ENCODE peak calls at places on chromosomes 7 and 10, in ten cellular contexts. N, I, S, O, R, C, D, W, X and L are unnamed samples.

GRCh38 chr7:41478187-41478586 is 224.7 kb downstream of the INHBA start:
- DNase-seq in N (no peak), I (no peak), S (no peak), O (peak), R (no peak), C (no peak), D (no peak), W (no peak), X (no peak), L (no peak)

GRCh38 chr7:90613088-90613498 is 17.0 kb downstream of the CDK14 start:
- DNase-seq in N (peak), I (no peak), S (no peak), O (peak), R (peak), C (peak), D (no peak), W (no peak), X (peak), L (no peak)

GRCh38 chr10:62961951-62962523 is 145.9 kb upstream of the EGR2 start:
- DNase-seq in N (no peak), I (no peak), S (no peak), O (peak), R (no peak), C (no peak), D (no peak), W (no peak), X (no peak), L (no peak)

GRCh38 chr7:80869385-80869784 is 49.5 kb downstream of the SEMA3C start:
- DNase-seq in N (no peak), I (no peak), S (no peak), O (no peak), R (no peak), C (no peak), D (no peak), W (no peak), X (no peak), L (no peak)

GRCh38 chr7:94439893-94440381 is 45.2 kb downstream of the COL1A2 start:
- DNase-seq in N (no peak), I (no peak), S (no peak), O (peak), R (no peak), C (no peak), D (no peak), W (no peak), X (no peak), L (no peak)

GRCh38 chr10:124708922-124709520 is 35.2 kb downstream of the FAM53B start:
- DNase-seq in N (no peak), I (peak), S (no peak), O (no peak), R (no peak), C (no peak), D (no peak), W (no peak), X (no peak), L (no peak)

GRCh38 chr7:45021604-45022296 is 21.7 kb downstream of the CCM2 start:
- DNase-seq in N (peak), I (no peak), S (no peak), O (no peak), R (peak), C (peak), D (no peak), W (no peak), X (peak), L (no peak)

GRCh38 chr7:133015879-133016278 is 66.0 kb downstream of the CHCHD3 start:
- DNase-seq in N (no peak), I (no peak), S (no peak), O (no peak), R (no peak), C (no peak), D (no peak), W (no peak), X (peak), L (no peak)

GRCh38 chr7:134702366-134703240 is 56.0 kb downstream of the BPGM start:
- DNase-seq in N (no peak), I (no peak), S (no peak), O (no peak), R (no peak), C (no peak), D (no peak), W (peak), X (no peak), L (no peak)

GRCh38 chr10:69382382-69383117 is 34.2 kb downstream of the TACR2 start:
- DNase-seq in N (no peak), I (no peak), S (no peak), O (peak), R (no peak), C (no peak), D (no peak), W (no peak), X (peak), L (no peak)

GRCh38 chr10:44369851-44370250 is 15.0 kb downstream of the CXCL12 start:
- DNase-seq in N (no peak), I (no peak), S (no peak), O (peak), R (no peak), C (no peak), D (no peak), W (no peak), X (no peak), L (no peak)

GRCh38 chr7:1052031-1052818 is 7.9 kb downstream of the GPR146 start:
- DNase-seq in N (no peak), I (no peak), S (peak), O (no peak), R (no peak), C (no peak), D (no peak), W (no peak), X (no peak), L (no peak)

GRCh38 chr10:80755893-80756292 is 218.2 kb downstream of the SH2D4B start:
- DNase-seq in N (no peak), I (no peak), S (no peak), O (no peak), R (no peak), C (no peak), D (no peak), W (no peak), X (no peak), L (no peak)

GRCh38 chr10:77925410-77925794 is 1.2 kb downstream of the DLG5 start:
- DNase-seq in N (no peak), I (no peak), S (no peak), O (peak), R (no peak), C (no peak), D (no peak), W (no peak), X (peak), L (no peak)

GRCh38 chr7:64307254-64308018 is 6.3 kb upstream of the ZNF736 start:
- DNase-seq in N (peak), I (peak), S (peak), O (peak), R (peak), C (peak), D (no peak), W (peak), X (peak), L (no peak)

GRCh38 chr7:52838981-52839411 is 196.4 kb upstream of the POM121L12 start:
- DNase-seq in N (no peak), I (no peak), S (no peak), O (peak), R (no peak), C (no peak), D (no peak), W (no peak), X (no peak), L (no peak)

GRCh38 chr7:102029616-102030015 is 212.2 kb downstream of the CUX1 start:
- DNase-seq in N (no peak), I (no peak), S (no peak), O (no peak), R (no peak), C (no peak), D (no peak), W (no peak), X (no peak), L (no peak)

GRCh38 chr7:40220421-40220911 is 85.7 kb downstream of the SUGCT start:
- DNase-seq in N (no peak), I (no peak), S (no peak), O (peak), R (no peak), C (no peak), D (no peak), W (no peak), X (peak), L (no peak)

GRCh38 chr7:118872568-118872967 is 648.1 kb downstream of the ANKRD7 start:
- DNase-seq in N (no peak), I (no peak), S (no peak), O (no peak), R (no peak), C (no peak), D (no peak), W (no peak), X (no peak), L (no peak)

GRCh38 chr10:72370201-72370722 is 15.5 kb upstream of the DNAJB12 start:
- DNase-seq in N (no peak), I (no peak), S (no peak), O (no peak), R (no peak), C (peak), D (no peak), W (no peak), X (no peak), L (no peak)

GRCh38 chr7:152851881-152852417 is 92.4 kb downstream of the ACTR3B start:
- DNase-seq in N (no peak), I (no peak), S (no peak), O (no peak), R (no peak), C (no peak), D (no peak), W (no peak), X (no peak), L (no peak)

GRCh38 chr7:22202141-22202540 is 154.8 kb downstream of the RAPGEF5 start:
- DNase-seq in N (no peak), I (no peak), S (no peak), O (no peak), R (no peak), C (no peak), D (no peak), W (no peak), X (peak), L (no peak)

GRCh38 chr10:78312197-78313046 is 278.8 kb downstream of the RPS24 start:
- DNase-seq in N (no peak), I (no peak), S (peak), O (peak), R (no peak), C (no peak), D (no peak), W (no peak), X (peak), L (no peak)

GRCh38 chr10:62959553-62959952 is 143.4 kb upstream of the EGR2 start:
- DNase-seq in N (no peak), I (no peak), S (no peak), O (no peak), R (no peak), C (no peak), D (no peak), W (no peak), X (peak), L (no peak)

GRCh38 chr10:28925154-28925663 is 247.9 kb downstream of the BAMBI start:
- DNase-seq in N (no peak), I (no peak), S (peak), O (peak), R (no peak), C (no peak), D (no peak), W (no peak), X (no peak), L (peak)

GRCh38 chr10:104306897-104307296 is 31.4 kb downstream of the ITPRIP start:
- DNase-seq in N (no peak), I (no peak), S (no peak), O (no peak), R (no peak), C (no peak), D (no peak), W (no peak), X (no peak), L (no peak)

GRCh38 chr10:34031410-34031809 is 696.9 kb upstream of the NRP1 start:
- DNase-seq in N (no peak), I (no peak), S (peak), O (peak), R (no peak), C (no peak), D (no peak), W (no peak), X (peak), L (no peak)

GRCh38 chr10:21526184-21526951 is 886 bp upstream of the SKIDA1 start:
- DNase-seq in N (peak), I (peak), S (peak), O (peak), R (peak), C (peak), D (peak), W (no peak), X (peak), L (peak)

GRCh38 chr10:109740436-109740835 is 182.9 kb downstream of the XPNPEP1 start:
- DNase-seq in N (no peak), I (no peak), S (no peak), O (no peak), R (no peak), C (no peak), D (no peak), W (no peak), X (no peak), L (no peak)

GRCh38 chr10:103757531-103758293 is 97.7 kb downstream of the SH3PXD2A start:
- DNase-seq in N (no peak), I (no peak), S (peak), O (peak), R (peak), C (no peak), D (no peak), W (no peak), X (peak), L (peak)

GRCh38 chr10:61592581-61592980 is 70.1 kb upstream of the CABCOCO1 start:
- DNase-seq in N (no peak), I (no peak), S (no peak), O (peak), R (peak), C (peak), D (no peak), W (no peak), X (peak), L (peak)

GRCh38 chr7:141154131-141154732 is 80.4 kb downstream of the TMEM178B start:
- DNase-seq in N (no peak), I (no peak), S (no peak), O (no peak), R (no peak), C (no peak), D (no peak), W (no peak), X (peak), L (no peak)

GRCh38 chr10:101561068-101561915 is 26.8 kb downstream of the POLL start:
- DNase-seq in N (no peak), I (no peak), S (no peak), O (no peak), R (no peak), C (no peak), D (no peak), W (no peak), X (no peak), L (no peak)

GRCh38 chr7:7607010-7607409 is 33.5 kb upstream of the UMAD1 start:
- DNase-seq in N (no peak), I (no peak), S (no peak), O (no peak), R (no peak), C (no peak), D (no peak), W (no peak), X (no peak), L (no peak)